ENCODE peak calls at places on chromosomes 6 and 20, in six cellular contexts. I is GM12878, U is HepG2, F is HCT116, Y is upper lobe of left lung, X is K562. B is an unnamed sample.

GRCh38 chr6:82363368-82364086 is at the start of gene TPBG:
- ATAC-seq in I (peak), U (peak), F (peak), Y (peak), X (peak), B (peak)

GRCh38 chr6:31041372-31041974 is 31.2 kb downstream of the MUC22 start:
- ATAC-seq in I (no peak), U (peak), F (no peak), Y (no peak), X (no peak), B (no peak)

GRCh38 chr20:38270869-38271608 is 10.5 kb upstream of the KIAA1755 start:
- ATAC-seq in I (no peak), U (no peak), F (peak), Y (peak), X (no peak), B (peak)

GRCh38 chr20:22688485-22688884 is 104.1 kb upstream of the FOXA2 start:
- ATAC-seq in I (no peak), U (no peak), F (no peak), Y (no peak), X (no peak), B (no peak)

GRCh38 chr6:111865909-111866546 is 7.2 kb downstream of the FYN start:
- ATAC-seq in I (no peak), U (no peak), F (no peak), Y (no peak), X (no peak), B (no peak)

GRCh38 chr6:42028234-42029061 is 21.9 kb upstream of the TAF8 start:
- ATAC-seq in I (no peak), U (peak), F (peak), Y (peak), X (peak), B (no peak)

GRCh38 chr6:16711551-16712249 is 49.6 kb downstream of the ATXN1 start:
- ATAC-seq in I (peak), U (peak), F (peak), Y (no peak), X (no peak), B (no peak)

GRCh38 chr6:50637267-50637666 is 76.1 kb upstream of the TFAP2D start:
- ATAC-seq in I (no peak), U (no peak), F (no peak), Y (no peak), X (no peak), B (no peak)

GRCh38 chr6:17519120-17519519 is 81.0 kb upstream of the FAM8A1 start:
- ATAC-seq in I (no peak), U (no peak), F (no peak), Y (no peak), X (peak), B (no peak)

GRCh38 chr6:98574991-98575390 is 259.4 kb upstream of the POU3F2 start:
- ATAC-seq in I (no peak), U (peak), F (no peak), Y (no peak), X (no peak), B (no peak)

GRCh38 chr6:11111769-11112437 is 378 bp upstream of the ERVFRD-1 start:
- ATAC-seq in I (no peak), U (no peak), F (no peak), Y (no peak), X (peak), B (no peak)

GRCh38 chr20:62708591-62709536 is at the start of gene NTSR1:
- ATAC-seq in I (no peak), U (no peak), F (peak), Y (no peak), X (no peak), B (no peak)

GRCh38 chr6:85579581-85579980 is 14.1 kb downstream of the SNX14 start:
- ATAC-seq in I (peak), U (peak), F (peak), Y (no peak), X (peak), B (no peak)

GRCh38 chr6:33897193-33897479 is 93.3 kb upstream of the MLN start:
- ATAC-seq in I (no peak), U (no peak), F (no peak), Y (no peak), X (no peak), B (no peak)
- TF ChIP-seq POLR2AphosphoS5 in I (no peak), U (no peak), F (no peak), Y (no peak), X (no peak), B (no peak)

GRCh38 chr6:142302427-142303190 is 802 bp downstream of the ADGRG6 start:
- ATAC-seq in I (no peak), U (peak), F (peak), Y (peak), X (no peak), B (no peak)

GRCh38 chr6:142300758-142301251 is 1.0 kb upstream of the ADGRG6 start:
- ATAC-seq in I (no peak), U (peak), F (peak), Y (peak), X (no peak), B (no peak)

GRCh38 chr6:142304241-142304640 is 2.4 kb downstream of the ADGRG6 start:
- ATAC-seq in I (no peak), U (no peak), F (no peak), Y (no peak), X (no peak), B (no peak)

GRCh38 chr6:142301421-142302391 is at the start of gene ADGRG6:
- ATAC-seq in I (peak), U (peak), F (peak), Y (peak), X (peak), B (peak)

DNA sequence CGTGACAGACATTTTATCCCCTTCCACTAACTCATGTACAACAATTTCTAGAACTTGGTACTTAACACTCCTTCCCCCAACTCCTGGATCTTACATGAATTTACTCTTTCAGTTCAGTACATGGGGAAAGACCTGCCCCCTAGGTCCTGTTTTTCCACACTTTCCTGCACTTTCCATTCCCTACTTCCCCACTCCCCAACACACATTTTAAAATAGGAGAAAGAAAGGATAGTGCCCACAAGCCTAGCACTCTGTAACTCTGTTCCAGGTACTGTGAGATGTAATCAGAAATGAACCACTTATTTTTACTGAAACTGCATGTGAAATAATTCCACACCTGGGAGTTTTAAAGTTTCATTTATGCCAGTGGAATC is 1.4 kb downstream of the ADGRG6 start:
- ATAC-seq in I (no peak), U (no peak), F (no peak), Y (no peak), X (no peak), B (no peak)
- TF ChIP-seq POLR2A in I (no peak), U (no peak), F (no peak), Y (no peak), X (no peak), B (no peak)

DNA sequence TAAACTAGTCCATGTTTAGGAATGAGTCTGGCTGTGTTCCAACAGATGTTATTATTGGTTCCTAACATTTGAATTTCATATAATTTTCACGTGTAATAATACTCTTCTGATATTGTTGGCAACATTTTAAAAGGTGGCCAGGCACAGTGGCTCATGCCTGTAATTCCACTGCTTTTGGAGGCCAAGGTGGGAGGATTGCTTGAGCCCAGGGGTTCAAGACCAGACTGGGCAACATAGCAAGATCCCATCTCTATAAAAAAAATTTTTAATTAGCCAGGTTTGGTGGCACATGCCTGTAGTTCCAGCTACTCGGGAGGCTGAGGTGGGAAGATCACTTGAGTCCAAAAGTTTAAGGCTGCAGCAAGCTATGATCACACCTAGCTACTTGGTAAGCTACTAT is 116.2 kb downstream of the MTHFD1L start:
- ATAC-seq in I (no peak), U (no peak), F (no peak), Y (no peak), X (no peak), B (no peak)
- H3K4me3 ChIP-seq in I (no peak), U (no peak), F (no peak), Y (no peak), X (no peak), B (no peak)

GRCh38 chr20:11454966-11455799 is 462.5 kb upstream of the BTBD3 start:
- ATAC-seq in I (peak), U (no peak), F (peak), Y (no peak), X (no peak), B (no peak)
- TF ChIP-seq POLR2AphosphoS5 in I (no peak), U (no peak), F (no peak), Y (no peak), X (no peak), B (no peak)

DNA sequence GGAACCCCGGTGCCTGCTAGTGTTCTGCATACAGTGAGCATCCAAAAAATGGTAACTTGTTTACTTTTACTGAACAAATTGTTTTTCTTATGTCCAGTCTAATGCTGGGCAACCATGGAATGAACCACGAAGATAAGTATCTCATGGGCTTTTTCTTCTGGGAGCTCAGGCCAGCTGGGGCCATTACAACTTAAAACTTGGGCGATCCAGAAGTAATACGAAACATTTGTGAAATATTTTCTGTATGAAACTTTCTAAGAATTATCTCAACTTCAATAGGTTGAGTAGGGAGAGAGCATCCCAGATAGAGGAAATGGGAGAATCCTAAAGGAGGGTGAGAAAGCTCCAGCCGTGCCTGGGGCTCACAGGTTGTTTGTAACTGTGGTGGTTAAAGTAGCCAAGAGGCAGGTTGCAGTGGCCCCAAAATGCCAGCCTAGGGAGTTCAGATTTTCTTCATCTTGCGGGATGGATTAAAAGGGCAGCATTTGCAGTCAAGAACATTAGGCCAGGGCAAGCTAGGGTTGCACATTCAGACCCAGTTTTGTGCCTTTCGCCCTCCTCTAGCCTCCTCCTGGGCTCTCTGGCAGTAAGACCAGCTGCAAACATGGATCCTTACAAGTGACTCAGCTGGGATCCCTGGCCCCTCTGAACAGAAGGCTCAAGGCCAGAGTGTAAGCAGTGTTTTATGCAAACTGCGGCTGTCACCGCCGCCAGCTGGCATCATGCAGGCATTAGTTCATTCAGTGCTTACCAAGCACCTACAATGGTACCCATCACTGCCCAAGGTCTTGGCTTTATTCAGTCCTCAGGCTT is 41.5 kb downstream of the ELMO2 start:
- ATAC-seq in I (no peak), U (no peak), F (no peak), Y (no peak), X (no peak), B (no peak)
- TF ChIP-seq POLR2A in I (no peak), U (peak), F (no peak), Y (no peak), X (no peak), B (no peak)

B was measured in gastroesophageal sphincter.